ENCODE peak calls at places on chromosomes 5 and 9, in five cellular contexts. M is GM12891, H is spleen, C is ovary, P is right lobe of liver. F is an unnamed sample.

GRCh38 chr9:132892383-132892782 is 13.7 kb downstream of the SPACA9 start:
- DNase-seq in M (no peak), H (peak), C (no peak), P (no peak), F (no peak)

GRCh38 chr5:152601806-152602467 is 196.9 kb upstream of the NMUR2 start:
- DNase-seq in M (no peak), H (no peak), C (no peak), P (no peak), F (no peak)

GRCh38 chr5:146068136-146068717 is 37.1 kb downstream of the PLAC8L1 start:
- DNase-seq in M (no peak), H (no peak), C (no peak), P (no peak), F (no peak)

GRCh38 chr9:94026816-94027215 is 57.4 kb upstream of the PTPDC1 start:
- DNase-seq in M (no peak), H (no peak), C (no peak), P (no peak), F (no peak)

GRCh38 chr5:100900142-100900795 is 2.8 kb downstream of the ST8SIA4 start:
- DNase-seq in M (no peak), H (peak), C (no peak), P (peak), F (no peak)

GRCh38 chr5:151770383-151771258 is 1.1 kb upstream of the G3BP1 start:
- DNase-seq in M (peak), H (peak), C (peak), P (peak), F (no peak)

GRCh38 chr9:14097215-14097614 is 216.7 kb downstream of the NFIB start:
- DNase-seq in M (no peak), H (no peak), C (no peak), P (no peak), F (no peak)

GRCh38 chr5:10503997-10504761 is 59.7 kb upstream of the ANKRD33B start:
- DNase-seq in M (no peak), H (peak), C (no peak), P (no peak), F (no peak)

GRCh38 chr9:134942421-134943119 is 24.9 kb upstream of the FCN1 start:
- DNase-seq in M (no peak), H (no peak), C (no peak), P (peak), F (no peak)

GRCh38 chr5:109313123-109313522 is 96.7 kb downstream of the PJA2 start:
- DNase-seq in M (no peak), H (no peak), C (no peak), P (no peak), F (no peak)

GRCh38 chr9:116899337-116900006 is 212.4 kb downstream of the TRIM32 start:
- DNase-seq in M (no peak), H (no peak), C (no peak), P (no peak), F (no peak)

GRCh38 chr5:67842806-67843205 is 372.8 kb upstream of the PIK3R1 start:
- DNase-seq in M (no peak), H (no peak), C (no peak), P (no peak), F (no peak)

GRCh38 chr9:93190656-93191353 is 6.9 kb downstream of the WNK2 start:
- DNase-seq in M (no peak), H (peak), C (no peak), P (peak), F (no peak)

GRCh38 chr5:58183078-58183885 is 276.6 kb downstream of the PLK2 start:
- DNase-seq in M (no peak), H (no peak), C (no peak), P (no peak), F (no peak)

GRCh38 chr5:108386345-108387061 is 4.6 kb upstream of the FBXL17 start:
- DNase-seq in M (no peak), H (no peak), C (no peak), P (no peak), F (peak)

GRCh38 chr9:33068991-33069390 is 7.5 kb downstream of the SMU1 start:
- DNase-seq in M (no peak), H (no peak), C (no peak), P (no peak), F (no peak)

GRCh38 chr9:124411514-124412227 is 3.6 kb downstream of the PSMB7 start:
- DNase-seq in M (no peak), H (no peak), C (no peak), P (no peak), F (peak)

DNA sequence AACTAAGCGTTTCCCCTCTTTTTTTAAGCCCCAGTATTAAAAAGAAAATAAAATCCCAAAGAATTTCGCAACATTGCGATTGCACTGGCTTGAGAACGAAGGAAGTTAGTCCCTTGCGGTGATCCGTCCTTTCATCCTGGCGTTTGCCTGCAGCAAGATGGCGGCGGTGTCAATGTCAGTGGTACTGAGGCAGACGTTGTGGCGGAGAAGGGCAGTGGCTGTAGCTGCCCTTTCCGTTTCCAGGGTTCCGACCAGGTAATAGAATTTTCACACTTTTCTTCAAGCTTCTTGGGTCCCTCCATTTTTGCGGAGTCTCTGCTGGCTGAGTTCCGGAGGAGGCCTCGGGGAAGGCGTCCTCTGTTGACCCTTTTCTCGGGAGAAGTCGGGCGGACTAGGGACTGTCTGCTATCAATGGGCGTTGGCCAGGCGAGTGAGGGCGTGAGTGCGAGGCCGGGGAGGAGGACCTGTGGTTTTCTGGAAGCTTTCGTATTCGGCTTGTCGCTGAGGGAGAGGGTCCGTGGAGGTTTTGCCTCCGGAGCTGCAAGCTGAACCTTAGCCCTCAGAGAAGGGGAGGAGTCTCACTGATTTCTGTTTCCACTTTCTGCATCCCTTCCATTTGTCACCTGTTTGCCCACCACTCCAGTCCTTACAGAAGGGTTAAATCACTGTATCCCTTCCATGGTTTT is at the start of gene NDUFS4:
- DNase-seq in M (peak), H (peak), C (peak), P (peak), F (peak)
- TF ChIP-seq POLR2A in M (peak), H (no peak), C (peak), P (peak), F (peak)

GRCh38 chr5:73201547-73202513 is 28.8 kb downstream of the TMEM174 start:
- DNase-seq in M (peak), H (peak), C (peak), P (peak), F (peak)
- TF ChIP-seq POLR2A in M (no peak), H (no peak), C (no peak), P (no peak), F (no peak)

GRCh38 chr5:317086-317811 is 4.3 kb upstream of the AHRR start:
- DNase-seq in M (peak), H (no peak), C (no peak), P (no peak), F (peak)
- TF ChIP-seq POLR2A in M (no peak), H (no peak), C (no peak), P (no peak), F (no peak)

GRCh38 chr9:70044450-70045307 is 1.0 kb downstream of the MAMDC2 start:
- DNase-seq in M (no peak), H (no peak), C (peak), P (no peak), F (peak)

GRCh38 chr9:70046274-70047070 is 2.8 kb downstream of the MAMDC2 start:
- DNase-seq in M (no peak), H (no peak), C (no peak), P (no peak), F (no peak)

GRCh38 chr9:70043285-70043684 is 363 bp upstream of the MAMDC2 start:
- DNase-seq in M (no peak), H (no peak), C (no peak), P (no peak), F (no peak)

GRCh38 chr9:70043689-70044449 is at the start of gene MAMDC2:
- DNase-seq in M (no peak), H (peak), C (peak), P (peak), F (peak)

DNA sequence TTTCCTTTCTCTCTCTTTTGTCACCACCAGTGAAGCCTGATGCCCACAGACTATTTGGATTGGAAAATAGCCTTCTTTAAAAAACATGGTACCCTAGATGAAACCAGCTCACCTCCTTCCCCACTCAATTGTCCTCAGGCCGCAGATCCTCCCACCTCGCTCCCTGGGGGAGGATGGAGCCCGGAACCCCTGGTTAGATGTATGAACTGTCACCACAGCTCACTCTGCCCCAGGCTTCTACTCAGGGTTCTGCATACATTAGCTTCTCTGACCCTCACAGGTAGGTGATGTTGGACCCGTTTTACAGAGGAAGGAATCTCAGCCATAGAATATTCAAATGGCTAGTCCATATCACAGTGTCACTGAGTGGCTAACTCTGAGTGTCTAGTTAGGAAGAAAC is 1.8 kb downstream of the MAMDC2 start:
- DNase-seq in M (no peak), H (no peak), C (no peak), P (no peak), F (no peak)
- TF ChIP-seq POLR2A in M (no peak), H (no peak), C (no peak), P (no peak), F (no peak)

GRCh38 chr9:122226758-122227575 is 1.8 kb downstream of the LHX6 start:
- DNase-seq in M (no peak), H (no peak), C (no peak), P (peak), F (no peak)

GRCh38 chr9:122228191-122228905 is 409 bp downstream of the LHX6 start:
- DNase-seq in M (peak), H (no peak), C (no peak), P (no peak), F (peak)

GRCh38 chr9:122227576-122227903 is 1.2 kb downstream of the LHX6 start:
- DNase-seq in M (no peak), H (no peak), C (no peak), P (no peak), F (no peak)

GRCh38 chr9:122225323-122226141 is 3.2 kb downstream of the LHX6 start:
- DNase-seq in M (no peak), H (no peak), C (no peak), P (no peak), F (no peak)

DNA sequence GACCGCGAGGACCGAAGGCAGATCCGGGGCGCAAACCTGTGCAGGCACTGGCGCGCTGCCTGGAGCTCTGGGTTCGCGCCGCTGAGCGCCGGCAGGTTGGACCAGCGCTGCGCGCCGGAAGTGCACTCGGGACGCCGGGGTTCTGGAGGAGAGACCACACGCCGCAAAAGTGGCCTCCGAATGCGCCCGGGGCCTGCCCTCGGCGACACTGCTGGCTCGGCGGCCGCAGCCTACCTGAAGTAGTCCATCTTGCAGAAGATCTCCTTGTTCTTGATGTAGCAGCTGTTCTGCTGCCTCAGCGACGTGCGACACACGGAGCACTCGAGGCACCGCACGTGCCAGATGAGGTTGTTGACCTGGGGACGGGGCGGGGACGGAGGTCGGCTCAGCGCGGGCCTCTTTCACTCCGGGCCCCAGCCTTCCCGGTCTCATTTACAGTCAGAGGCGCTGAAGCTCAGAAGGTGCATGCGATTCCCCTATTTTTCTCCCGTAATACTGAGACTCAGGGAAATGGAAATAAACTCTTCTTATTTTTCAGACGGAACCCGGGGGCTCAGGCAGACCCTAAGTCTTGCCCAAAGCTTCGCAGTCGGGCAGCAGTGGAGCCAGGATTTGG is 2.5 kb downstream of the LHX6 start:
- DNase-seq in M (no peak), H (no peak), C (no peak), P (no peak), F (no peak)
- TF ChIP-seq POLR2A in M (no peak), H (no peak), C (no peak), P (no peak), F (no peak)

GRCh38 chr9:6911901-6912650 is 154.3 kb downstream of the KDM4C start:
- DNase-seq in M (no peak), H (no peak), C (no peak), P (no peak), F (no peak)

GRCh38 chr9:6909186-6909585 is 151.4 kb downstream of the KDM4C start:
- DNase-seq in M (no peak), H (no peak), C (no peak), P (no peak), F (no peak)

GRCh38 chr9:6910032-6910431 is 152.3 kb downstream of the KDM4C start:
- DNase-seq in M (no peak), H (no peak), C (no peak), P (no peak), F (no peak)

GRCh38 chr9:6907772-6908381 is 150.1 kb downstream of the KDM4C start:
- DNase-seq in M (no peak), H (no peak), C (no peak), P (no peak), F (no peak)

GRCh38 chr9:6910497-6910896 is 152.7 kb downstream of the KDM4C start:
- DNase-seq in M (no peak), H (no peak), C (no peak), P (no peak), F (no peak)
- TF ChIP-seq POLR2A in M (no peak), H (no peak), C (no peak), P (no peak), F (no peak)

DNA sequence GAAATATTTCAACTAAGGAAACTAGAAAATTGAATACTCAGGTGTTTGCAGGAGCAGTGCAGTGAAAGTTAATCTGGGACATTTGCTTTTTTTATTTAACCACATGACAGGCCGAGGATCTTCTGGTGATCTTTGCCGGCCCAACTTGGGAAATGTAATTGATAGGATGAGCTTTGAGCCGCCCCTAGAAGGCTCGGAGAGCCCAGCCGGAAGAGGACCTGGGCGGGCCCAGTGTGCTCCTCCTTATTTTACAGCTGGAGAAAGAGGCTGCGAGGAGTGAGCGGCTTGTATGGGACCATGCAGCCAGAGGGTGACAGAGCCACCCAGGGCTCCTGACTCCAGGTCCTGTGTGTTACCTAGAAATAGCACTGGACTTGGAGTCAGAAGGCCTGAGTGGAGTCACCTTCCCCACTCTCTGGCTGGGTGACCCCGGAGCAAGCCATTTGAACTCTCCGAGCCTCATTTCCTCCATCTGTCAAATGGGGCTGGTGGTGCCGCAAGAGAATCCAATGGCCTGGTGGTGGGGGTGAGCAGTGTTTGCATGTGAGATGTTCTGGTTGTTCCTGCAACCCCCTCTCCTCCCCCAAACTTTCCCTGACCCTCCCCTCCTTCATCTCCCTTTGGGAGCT is 2.5 kb downstream of the PPARGC1B start:
- DNase-seq in M (no peak), H (no peak), C (no peak), P (peak), F (no peak)
- TF ChIP-seq POLR2A in M (no peak), H (no peak), C (no peak), P (no peak), F (no peak)

F was measured in H54.